ENCODE peak calls at places on chromosome 9, in five cellular contexts. Q is GM23338, B is foreskin fibroblast, C is body of pancreas, L is chondrocyte. K is an unnamed sample.

GRCh38 chr9:114278881-114279570 is 43.9 kb upstream of the ORM1 start:
- DNase-seq in Q (no peak), B (peak; percentile 60), C (peak; percentile 11), L (peak; percentile 61), K (no peak)

GRCh38 chr9:110802416-110803035 is 133.9 kb downstream of the MUSK start:
- DNase-seq in Q (no peak), B (peak; percentile 79), C (no peak), L (no peak), K (no peak)

GRCh38 chr9:116549061-116549664 is 137.9 kb upstream of the TRIM32 start:
- DNase-seq in Q (no peak), B (peak; percentile 99), C (peak; percentile 62), L (no peak), K (no peak)

GRCh38 chr9:136043386-136044054 is 51.6 kb downstream of the NACC2 start:
- DNase-seq in Q (no peak), B (no peak), C (no peak), L (no peak), K (no peak)

GRCh38 chr9:95139121-95139520 is 178.4 kb downstream of the FANCC start:
- DNase-seq in Q (no peak), B (no peak), C (no peak), L (no peak), K (no peak)

GRCh38 chr9:107945961-107946360 is 456.4 kb upstream of the KLF4 start:
- DNase-seq in Q (no peak), B (peak; percentile 13), C (no peak), L (no peak), K (no peak)

GRCh38 chr9:93942176-93942575 is 13.0 kb downstream of the BARX1 start:
- DNase-seq in Q (no peak), B (no peak), C (no peak), L (no peak), K (no peak)

GRCh38 chr9:109418827-109419226 is 79.3 kb downstream of the PTPN3 start:
- DNase-seq in Q (no peak), B (no peak), C (no peak), L (no peak), K (no peak)

GRCh38 chr9:17987174-17987573 is 408.3 kb downstream of the SH3GL2 start:
- DNase-seq in Q (no peak), B (no peak), C (no peak), L (no peak), K (no peak)

GRCh38 chr9:33161011-33161588 is 6.0 kb downstream of the B4GALT1 start:
- DNase-seq in Q (no peak), B (peak; percentile 96), C (peak; percentile 59), L (no peak), K (no peak)

GRCh38 chr9:103661663-103662062 is 432.4 kb upstream of the SMC2 start:
- DNase-seq in Q (no peak), B (no peak), C (no peak), L (no peak), K (no peak)

GRCh38 chr9:29213374-29214161 is 1640.3 kb upstream of the C9orf72 start:
- DNase-seq in Q (peak; percentile 79), B (no peak), C (peak; percentile 12), L (no peak), K (peak; percentile 25)

GRCh38 chr9:76613980-76614379 is 150.3 kb upstream of the PCA3 start:
- DNase-seq in Q (no peak), B (no peak), C (no peak), L (no peak), K (no peak)

GRCh38 chr9:134332841-134333233 is 6.6 kb downstream of the RXRA start:
- DNase-seq in Q (no peak), B (no peak), C (no peak), L (no peak), K (no peak)

GRCh38 chr9:134333874-134334581 is 7.8 kb downstream of the RXRA start:
- DNase-seq in Q (no peak), B (no peak), C (no peak), L (no peak), K (no peak)

GRCh38 chr9:134335095-134335489 is 8.8 kb downstream of the RXRA start:
- DNase-seq in Q (no peak), B (peak; percentile 44), C (no peak), L (no peak), K (no peak)

GRCh38 chr9:134332266-134332665 is 6.0 kb downstream of the RXRA start:
- DNase-seq in Q (no peak), B (no peak), C (no peak), L (no peak), K (no peak)

GRCh38 chr9:134333234-134333873 is 7.1 kb downstream of the RXRA start:
- DNase-seq in Q (no peak), B (peak; percentile 59), C (peak; percentile 58), L (no peak), K (no peak)
- TF ChIP-seq CTCF in Q (no peak), B (no peak), C (no peak), L (no peak), K (no peak)

GRCh38 chr9:129617167-129617566 is 3.7 kb downstream of the C9orf50 start:
- DNase-seq in Q (peak; percentile 70), B (peak; percentile 90), C (no peak), L (no peak), K (no peak)

GRCh38 chr9:129623331-129623730 is 2.4 kb upstream of the C9orf50 start:
- DNase-seq in Q (no peak), B (peak; percentile 49), C (no peak), L (no peak), K (no peak)

GRCh38 chr9:129620669-129621295 is at the start of gene C9orf50:
- DNase-seq in Q (no peak), B (peak; percentile 39), C (no peak), L (no peak), K (no peak)

GRCh38 chr9:129624168-129624759 is 1.7 kb upstream of the NTMT1 start:
- DNase-seq in Q (peak; percentile 89), B (peak; percentile 78), C (peak; percentile 55), L (no peak), K (peak; percentile 56)

DNA sequence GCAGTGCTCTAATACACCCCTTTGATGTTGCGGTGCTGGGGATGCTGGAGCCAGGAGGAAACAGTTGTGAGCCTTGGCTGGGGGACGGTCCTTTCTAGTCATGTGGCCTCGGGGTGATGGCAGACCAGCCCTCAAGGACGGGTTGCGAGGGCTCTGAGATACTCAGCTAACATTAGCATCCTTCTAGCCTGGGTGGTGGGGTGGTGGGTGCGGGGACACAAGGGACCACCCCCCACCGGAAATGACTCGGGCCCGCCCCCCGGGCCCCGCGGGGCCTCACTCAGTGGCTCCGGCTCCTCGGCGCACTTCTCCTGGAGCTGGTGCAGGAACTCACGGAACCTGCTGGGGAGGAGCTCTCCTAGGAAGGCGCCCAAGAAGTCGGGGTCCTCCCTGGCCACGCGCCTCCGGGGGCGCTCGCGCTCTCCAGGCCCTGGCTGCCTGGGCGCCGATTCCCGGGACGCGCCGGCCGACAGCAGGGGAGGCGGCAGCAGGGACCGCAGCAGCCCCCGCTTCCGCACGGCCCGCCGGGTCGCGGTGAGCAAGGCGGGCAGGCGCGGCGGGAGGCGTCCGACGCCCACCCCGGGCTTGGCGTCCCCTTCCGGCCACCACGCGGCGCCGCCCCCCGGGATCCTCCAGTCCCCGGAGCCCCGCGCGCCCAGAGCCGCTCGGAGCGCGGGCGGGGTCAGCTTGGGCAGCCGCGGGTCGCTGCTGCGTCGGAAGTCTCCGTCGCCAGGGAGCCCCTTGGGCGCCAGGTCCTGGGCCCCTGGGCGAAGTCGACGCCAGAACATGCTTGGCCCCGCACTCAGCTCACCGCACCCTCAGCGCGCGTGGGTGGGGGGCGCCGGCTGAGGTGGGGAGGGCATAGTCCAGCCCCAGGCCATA is 873 bp downstream of the C9orf50 start:
- DNase-seq in Q (peak; percentile 69), B (peak; percentile 69), C (peak; percentile 41), L (no peak), K (peak; percentile 56)
- TF ChIP-seq CTCF in Q (peak; percentile 29), B (peak; percentile 6), C (no peak), L (peak; percentile 69), K (peak; percentile 55)

DNA sequence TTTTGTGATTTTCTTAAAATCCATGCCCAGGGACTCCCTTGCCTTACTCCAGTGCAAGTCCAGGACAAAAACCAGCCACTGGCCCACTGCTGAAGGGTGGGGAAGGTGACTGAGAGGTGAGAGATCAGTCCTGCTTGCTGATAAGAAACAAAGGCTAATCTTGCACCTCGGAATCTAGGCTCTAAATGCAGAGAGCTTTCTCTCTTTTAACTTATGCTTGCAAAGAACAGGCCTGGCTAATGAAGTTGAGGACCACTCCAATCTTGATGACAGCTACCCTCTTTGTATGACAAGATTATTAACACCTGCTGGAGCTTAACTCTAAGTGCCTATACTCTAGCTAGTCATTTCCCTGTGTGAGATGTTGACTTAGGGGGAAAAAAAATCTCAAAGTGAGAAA is 8.8 kb downstream of the TLE1 start:
- DNase-seq in Q (no peak), B (no peak), C (no peak), L (no peak), K (no peak)
- TF ChIP-seq CTCF in Q (no peak), B (no peak), C (no peak), L (no peak), K (no peak)

GRCh38 chr9:125476645-125477044 is 215.0 kb downstream of the GAPVD1 start:
- DNase-seq in Q (peak; percentile 24), B (no peak), C (no peak), L (no peak), K (no peak)

GRCh38 chr9:125472562-125472925 is 210.9 kb downstream of the GAPVD1 start:
- DNase-seq in Q (no peak), B (no peak), C (no peak), L (no peak), K (no peak)

GRCh38 chr9:125475385-125475784 is 213.8 kb downstream of the GAPVD1 start:
- DNase-seq in Q (no peak), B (no peak), C (no peak), L (no peak), K (no peak)

GRCh38 chr9:125470767-125471580 is 209.3 kb downstream of the GAPVD1 start:
- DNase-seq in Q (no peak), B (no peak), C (no peak), L (no peak), K (no peak)

DNA sequence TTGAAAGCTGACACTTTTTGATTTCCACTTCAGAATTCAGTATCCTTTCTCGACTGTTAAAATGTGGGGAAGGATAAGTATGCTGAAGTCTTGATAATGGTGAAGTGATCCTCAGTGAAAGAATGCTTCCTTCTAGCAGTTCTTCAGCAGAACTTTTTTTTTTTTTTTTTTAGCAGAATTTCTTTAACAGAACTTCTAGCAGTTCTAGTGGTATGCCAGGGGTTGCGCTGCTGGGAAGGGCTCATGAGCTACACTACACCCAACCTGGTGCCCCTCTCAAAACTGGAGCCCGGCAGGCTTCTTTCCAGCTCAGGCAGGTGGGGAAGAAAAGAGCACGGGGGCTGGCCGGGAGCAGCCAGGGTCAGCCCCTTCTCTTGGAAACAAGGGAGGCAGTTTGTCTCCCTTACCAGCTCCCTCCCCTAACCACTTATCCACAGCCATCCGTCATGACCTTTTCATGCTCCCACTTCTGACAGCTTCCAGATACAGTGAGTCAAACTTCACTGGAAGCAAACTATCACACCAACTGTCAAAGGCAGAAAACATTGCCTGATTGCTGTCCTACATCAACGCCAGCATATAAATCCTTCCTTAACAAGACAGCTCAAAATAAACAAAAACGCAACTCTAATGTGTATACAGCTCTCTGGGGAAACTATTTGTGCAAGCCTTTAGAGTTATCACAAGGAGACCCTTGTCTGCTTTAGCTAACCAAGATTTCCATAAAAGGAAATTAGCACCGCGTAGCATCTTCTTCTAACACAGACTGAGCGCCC is 211.5 kb downstream of the GAPVD1 start:
- DNase-seq in Q (peak; percentile 56), B (peak; percentile 61), C (no peak), L (no peak), K (no peak)
- TF ChIP-seq CTCF in Q (no peak), B (no peak), C (no peak), L (peak; percentile 50), K (peak; percentile 19)

DNA sequence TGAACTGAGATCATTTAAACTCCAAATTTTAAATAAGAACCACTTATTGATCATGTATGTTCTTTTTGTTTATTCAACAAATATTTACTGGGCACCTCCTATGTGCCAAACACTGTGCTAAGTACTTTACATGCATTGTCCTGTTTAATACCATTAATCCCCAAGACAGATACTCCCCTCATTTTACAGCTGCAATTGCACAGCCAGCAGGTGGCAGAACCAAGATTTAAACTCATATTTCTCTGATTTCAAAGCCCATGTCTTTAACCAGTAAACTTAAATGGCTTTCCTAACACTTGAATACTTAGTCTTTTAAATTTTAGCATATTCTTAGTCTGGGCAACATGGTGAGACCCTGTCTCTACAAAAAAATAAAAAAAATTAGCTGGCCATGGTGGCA is 43.4 kb upstream of the KIAA1958 start:
- DNase-seq in Q (peak; percentile 45), B (peak; percentile 45), C (no peak), L (no peak), K (no peak)
- TF ChIP-seq CTCF in Q (peak; percentile 58), B (peak; percentile 52), C (no peak), L (peak; percentile 76), K (peak; percentile 54)